ENCODE peak calls at places on chromosomes 6 and 20, in ten cellular contexts. K, B, V, I, M, T, L, P, E and D are unnamed samples.

GRCh38 chr6:128275681-128276080 is 244.7 kb downstream of the PTPRK start:
- DNase-seq in E (no peak), L (no peak), V (no peak), T (no peak), B (no peak), M (no peak), I (no peak), P (no peak), K (no peak), D (no peak)

GRCh38 chr6:16239798-16240123 is 1.4 kb downstream of the GMPR start:
- DNase-seq in E (no peak), M (no peak), B (peak), V (no peak), K (no peak), T (no peak), I (no peak), L (peak), P (no peak), D (no peak)

GRCh38 chr6:136721467-136721866 is 70.8 kb downstream of the MAP3K5 start:
- DNase-seq in I (no peak), T (no peak), B (no peak), P (no peak), K (no peak), V (no peak), E (no peak), L (no peak), M (no peak), D (no peak)

GRCh38 chr6:92479821-92480220 is 939.5 kb downstream of the EPHA7 start:
- DNase-seq in P (no peak), K (no peak), I (no peak), M (no peak), V (no peak), T (no peak), E (no peak), B (no peak), L (no peak), D (no peak)

GRCh38 chr6:106751501-106752252 is 122.3 kb downstream of the QRSL1 start:
- DNase-seq in P (no peak), I (no peak), L (no peak), M (peak), K (no peak), B (peak), E (no peak), V (no peak), T (no peak), D (peak)

GRCh38 chr6:35960192-35960591 is 39.3 kb upstream of the SRPK1 start:
- DNase-seq in T (no peak), K (no peak), E (no peak), B (no peak), V (no peak), L (no peak), M (no peak), P (no peak), I (no peak), D (no peak)

GRCh38 chr6:75525682-75526081 is 32.1 kb upstream of the FILIP1 start:
- DNase-seq in I (no peak), T (no peak), B (no peak), E (no peak), M (no peak), V (no peak), L (no peak), P (no peak), K (no peak), D (no peak)

GRCh38 chr20:51631011-51631950 is 88.8 kb upstream of the NFATC2 start:
- DNase-seq in B (peak), P (peak), V (peak), E (peak), L (peak), K (peak), T (no peak), M (no peak), I (peak), D (peak)

GRCh38 chr6:17907467-17908229 is 79.8 kb downstream of the KIF13A start:
- DNase-seq in I (peak), K (peak), P (peak), B (peak), T (no peak), M (peak), L (peak), E (no peak), V (peak), D (peak)

GRCh38 chr6:135372758-135373157 is 124.8 kb downstream of the AHI1 start:
- DNase-seq in T (no peak), L (no peak), V (no peak), B (no peak), K (no peak), E (no peak), M (no peak), P (no peak), I (no peak), D (no peak)

GRCh38 chr20:63032861-63033634 is 26.3 kb upstream of the BHLHE23 start:
- DNase-seq in V (peak), P (no peak), E (no peak), T (peak), I (no peak), B (no peak), K (no peak), M (no peak), L (no peak), D (no peak)

GRCh38 chr20:55774628-55775027 is 230.7 kb downstream of the CBLN4 start:
- DNase-seq in K (no peak), L (no peak), T (no peak), M (no peak), P (no peak), I (no peak), B (no peak), V (no peak), E (no peak), D (no peak)

GRCh38 chr6:170024940-170025339 is 265.9 kb downstream of the DLL1 start:
- DNase-seq in V (peak), E (peak), M (peak), T (no peak), P (no peak), B (no peak), L (no peak), K (peak), I (no peak), D (peak)

GRCh38 chr20:49347156-49347555 is 69.3 kb upstream of the ZNFX1 start:
- DNase-seq in I (no peak), T (no peak), M (no peak), E (no peak), L (no peak), P (no peak), B (no peak), K (no peak), V (no peak), D (no peak)
- H3K27ac ChIP-seq in I (no peak), T (no peak), M (no peak), E (no peak), L (no peak), P (no peak), B (peak), K (no peak), V (no peak), D (no peak)

DNA sequence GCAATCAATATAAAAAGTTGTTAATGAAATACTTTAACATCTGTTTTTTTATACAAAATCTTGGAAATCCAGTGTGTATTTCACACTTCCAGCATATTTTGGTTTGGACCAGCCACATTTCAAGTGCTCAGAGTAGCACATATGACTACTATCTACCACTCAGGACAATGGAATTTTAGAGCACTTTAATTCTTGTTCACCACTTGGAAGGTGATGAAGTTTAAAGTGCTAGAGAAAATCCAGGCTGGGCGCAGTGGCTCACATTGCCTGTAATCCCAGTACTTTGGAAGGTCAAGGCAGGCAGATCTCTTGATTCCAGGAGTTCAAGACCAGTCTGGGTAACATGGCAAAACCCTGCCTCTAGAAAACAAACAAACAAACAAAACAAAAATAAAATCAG is 6.1 kb upstream of the SLC35B3 start:
- DNase-seq in B (no peak), I (no peak), M (no peak), P (no peak), T (no peak), L (no peak), E (no peak), K (no peak), V (no peak), D (no peak)
- H3K4me3 ChIP-seq in B (no peak), I (no peak), M (no peak), P (no peak), T (no peak), L (no peak), E (no peak), K (no peak), V (no peak), D (no peak)

GRCh38 chr6:14964901-14965300 is 281.0 kb upstream of the JARID2 start:
- DNase-seq in P (no peak), L (no peak), E (no peak), T (no peak), I (no peak), B (no peak), K (no peak), M (no peak), V (no peak), D (no peak)
- TF ChIP-seq EP300 in P (no peak), L (no peak), E (no peak), T (no peak), I (no peak), B (no peak), K (no peak), M (no peak), V (no peak), D (no peak)

DNA sequence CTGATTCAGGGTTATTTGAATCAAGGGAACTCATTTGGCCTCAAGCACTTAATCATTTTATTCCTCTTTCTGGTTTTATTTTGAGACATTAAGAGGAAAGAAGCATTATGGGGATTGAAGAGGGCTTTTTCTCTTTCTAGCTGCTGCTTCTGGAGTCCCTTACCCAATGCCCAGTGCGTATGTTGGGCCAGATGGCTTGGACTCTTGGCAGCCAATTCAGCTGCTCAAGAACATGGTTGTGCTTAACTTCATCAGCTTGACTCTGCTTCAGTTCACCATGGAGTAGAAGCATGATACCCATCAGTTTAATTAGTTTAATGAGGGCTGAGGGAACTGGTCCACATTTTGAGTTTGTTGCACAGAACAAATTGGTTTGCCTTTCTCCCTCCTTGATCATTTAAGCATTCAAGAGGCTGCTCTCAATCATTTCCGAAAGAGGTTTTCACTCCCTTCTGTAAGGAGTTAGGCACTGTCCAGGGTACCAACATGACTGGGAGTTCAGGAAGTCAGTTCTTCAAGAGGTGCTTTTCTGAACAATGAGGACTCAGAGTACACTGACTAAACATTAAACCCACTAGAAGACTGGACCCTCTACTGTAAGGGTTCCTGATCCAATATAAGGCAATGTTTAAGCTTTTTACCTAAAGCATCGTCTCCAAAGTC is 14.6 kb downstream of the PDYN start:
- DNase-seq in P (no peak), L (no peak), M (no peak), E (no peak), B (no peak), V (peak), T (no peak), I (no peak), K (no peak), D (no peak)
- H3K27ac ChIP-seq in P (no peak), L (no peak), M (no peak), E (no peak), B (no peak), V (no peak), T (no peak), I (no peak), K (no peak), D (no peak)